ENCODE peak calls at places on chromosomes 12 and 14, in six cellular contexts. J, O, Y, V, Q and L are unnamed samples.

GRCh38 chr12:124422570-124423523 is 128.0 kb downstream of the RFLNA start:
- DNase-seq in V (peak; percentile 94), Q (peak; percentile 86), Y (peak; percentile 86), O (peak; percentile 92), J (peak; percentile 97), L (peak; percentile 83)

GRCh38 chr12:47035459-47035858 is 44.0 kb upstream of the PCED1B start:
- DNase-seq in Q (peak; percentile 17), J (no peak), Y (no peak), O (no peak), V (no peak), L (no peak)

GRCh38 chr14:103801459-103801858 is 45.9 kb downstream of the PPP1R13B start:
- DNase-seq in V (peak; percentile 93), Y (no peak), J (peak; percentile 60), Q (peak; percentile 76), O (no peak), L (peak; percentile 83)

GRCh38 chr12:130500835-130501330 is 163.2 kb downstream of the PIWIL1 start:
- DNase-seq in J (no peak), V (no peak), Y (no peak), Q (no peak), O (no peak), L (no peak)

GRCh38 chr12:107634530-107634929 is 51.1 kb upstream of the PWP1 start:
- DNase-seq in O (no peak), J (no peak), Q (no peak), Y (no peak), V (no peak), L (no peak)

GRCh38 chr14:20657216-20658211 is 16.0 kb upstream of the OR6S1 start:
- DNase-seq in V (peak; percentile 53), Q (no peak), Y (no peak), O (no peak), J (no peak), L (peak; percentile 34)

GRCh38 chr14:65095633-65096205 is 6.6 kb downstream of the MAX start:
- DNase-seq in J (peak; percentile 84), Y (peak; percentile 84), O (peak; percentile 56), Q (peak; percentile 54), V (peak; percentile 78), L (peak; percentile 53)

GRCh38 chr12:55797068-55797467 is 20.5 kb downstream of the SARNP start:
- DNase-seq in Q (no peak), V (peak; percentile 63), O (no peak), Y (no peak), J (peak; percentile 73), L (peak; percentile 17)

GRCh38 chr14:103207404-103208072 is 84.3 kb downstream of the TNFAIP2 start:
- DNase-seq in Q (no peak), V (no peak), Y (peak; percentile 39), O (no peak), J (peak; percentile 8), L (no peak)

GRCh38 chr14:75361751-75362433 is 65.9 kb upstream of the JDP2 start:
- DNase-seq in J (peak; percentile 6), Q (no peak), V (no peak), O (no peak), Y (peak; percentile 56), L (no peak)

GRCh38 chr12:131355688-131356245 is 355.1 kb upstream of the SFSWAP start:
- DNase-seq in Q (no peak), Y (no peak), V (no peak), J (no peak), O (no peak), L (no peak)

GRCh38 chr14:88729159-88729558 is 63.6 kb downstream of the EML5 start:
- DNase-seq in Y (no peak), J (no peak), V (no peak), Q (no peak), O (no peak), L (peak; percentile 12)

GRCh38 chr12:18074001-18074400 is 16.0 kb downstream of the RERGL start:
- DNase-seq in J (no peak), Y (no peak), Q (no peak), V (no peak), O (no peak), L (no peak)

GRCh38 chr14:86022031-86022629 is 492.2 kb downstream of the FLRT2 start:
- DNase-seq in Q (no peak), J (peak; percentile 28), O (no peak), Y (no peak), V (peak; percentile 70), L (peak; percentile 16)

GRCh38 chr12:32477714-32478113 is 78.4 kb downstream of the FGD4 start:
- DNase-seq in Y (no peak), O (no peak), Q (no peak), V (no peak), J (no peak), L (no peak)

GRCh38 chr14:71261206-71261605 is 353.9 kb downstream of the PCNX1 start:
- DNase-seq in Q (no peak), O (no peak), Y (no peak), V (no peak), J (peak; percentile 87), L (peak; percentile 32)

GRCh38 chr12:15601210-15601800 is 187.9 kb downstream of the EPS8 start:
- DNase-seq in Y (no peak), Q (peak; percentile 21), O (no peak), J (peak; percentile 82), V (peak; percentile 99), L (peak; percentile 65)

GRCh38 chr14:54564799-54565235 is 2.1 kb upstream of the SAMD4A start:
- DNase-seq in V (peak; percentile 80), J (peak; percentile 78), Y (no peak), O (no peak), Q (no peak), L (peak; percentile 74)

GRCh38 chr12:27303139-27304111 is 29.2 kb upstream of the BMAL2 start:
- DNase-seq in V (no peak), Y (no peak), J (no peak), Q (no peak), O (no peak), L (no peak)

GRCh38 chr14:52695481-52696091 is at the start of gene ERO1A:
- DNase-seq in J (peak; percentile 87), Q (peak; percentile 52), O (peak; percentile 89), V (peak; percentile 84), Y (peak; percentile 81), L (peak; percentile 75)

GRCh38 chr12:109775172-109775881 is 57.9 kb downstream of the TRPV4 start:
- DNase-seq in Y (peak; percentile 60), O (peak; percentile 82), Q (no peak), J (peak; percentile 73), V (peak; percentile 61), L (peak; percentile 55)

GRCh38 chr14:92737206-92737605 is 11.2 kb downstream of the LGMN start:
- DNase-seq in J (no peak), V (no peak), Q (no peak), O (no peak), Y (no peak), L (no peak)

GRCh38 chr14:72515779-72516770 is 377.8 kb downstream of the DPF3 start:
- DNase-seq in J (peak; percentile 70), Q (no peak), V (peak; percentile 19), O (no peak), Y (no peak), L (peak; percentile 45)

GRCh38 chr14:62030387-62030786 is 268.2 kb downstream of the SNAPC1 start:
- DNase-seq in V (no peak), Q (no peak), Y (no peak), O (no peak), J (no peak), L (no peak)

GRCh38 chr12:59040651-59041050 is 120.3 kb upstream of the LRIG3 start:
- DNase-seq in Q (peak; percentile 60), O (no peak), Y (no peak), J (peak; percentile 75), V (peak; percentile 90), L (peak; percentile 68)

GRCh38 chr14:73526036-73526984 is 10.6 kb upstream of the ACOT1 start:
- DNase-seq in J (no peak), V (peak; percentile 49), O (no peak), Y (no peak), Q (no peak), L (peak; percentile 54)

GRCh38 chr12:91562476-91562875 is 379.9 kb upstream of the DCN start:
- DNase-seq in V (peak; percentile 29), J (no peak), Y (no peak), Q (no peak), O (no peak), L (no peak)

GRCh38 chr14:76867536-76868452 is 41.6 kb downstream of the LRRC74A start:
- DNase-seq in Y (no peak), O (peak; percentile 17), Q (no peak), J (no peak), V (no peak), L (no peak)
- TF ChIP-seq CTCF in Y (no peak), O (no peak), Q (no peak), J (no peak), V (no peak), L (no peak)

GRCh38 chr14:95147597-95147996 is 9.7 kb downstream of the DICER1 start:
- DNase-seq in Q (no peak), V (no peak), J (no peak), Y (no peak), O (no peak), L (no peak)
- TF ChIP-seq CTCF in Q (no peak), V (no peak), J (no peak), Y (no peak), O (no peak), L (no peak)

GRCh38 chr12:94198872-94199271 is 50.5 kb downstream of the PLXNC1 start:
- DNase-seq in O (no peak), Q (no peak), Y (no peak), V (no peak), J (no peak), L (no peak)
- TF ChIP-seq CTCF in O (no peak), Q (no peak), Y (no peak), V (no peak), J (no peak), L (no peak)

DNA sequence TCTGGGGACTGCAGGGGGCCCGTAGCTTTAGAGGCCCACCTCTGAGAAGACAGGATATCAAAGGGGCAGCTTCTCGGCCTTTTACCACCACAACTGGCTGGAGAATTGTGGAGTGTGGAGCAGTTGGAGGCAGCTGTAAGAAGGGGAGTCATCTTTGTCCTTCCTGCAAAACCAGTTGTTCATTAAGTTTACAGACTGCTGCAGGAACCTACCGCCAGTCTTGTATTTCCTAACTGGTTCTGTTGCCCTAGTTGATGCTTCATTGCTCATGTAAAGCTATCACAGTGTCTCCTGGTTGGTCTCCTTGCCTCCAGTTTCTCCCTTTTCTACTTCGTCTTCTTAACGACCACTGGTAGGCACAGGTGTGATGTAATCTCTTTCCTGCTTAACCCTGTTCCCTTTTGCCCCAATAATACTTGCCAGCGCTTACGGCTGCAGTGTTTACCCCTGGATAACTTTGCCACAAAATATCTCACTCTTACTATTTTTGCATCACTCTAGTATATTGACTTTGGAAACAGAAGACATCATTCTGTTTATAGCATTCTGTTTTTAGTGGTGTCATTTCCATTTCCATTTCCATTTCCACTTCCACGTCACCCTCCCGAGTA is 11.9 kb downstream of the ESPL1 start:
- DNase-seq in Q (no peak), J (no peak), O (no peak), V (no peak), Y (no peak), L (no peak)
- TF ChIP-seq CTCF in Q (no peak), J (no peak), O (no peak), V (no peak), Y (no peak), L (no peak)

GRCh38 chr14:25381498-25381897 is 331.6 kb upstream of the STXBP6 start:
- DNase-seq in O (no peak), V (peak; percentile 48), Q (no peak), J (peak; percentile 3), Y (no peak), L (no peak)
- TF ChIP-seq CTCF in O (no peak), V (peak; percentile 44), Q (peak; percentile 12), J (peak; percentile 25), Y (no peak), L (no peak)

GRCh38 chr14:91281346-91281745 is 36.8 kb upstream of the GPR68 start:
- DNase-seq in O (no peak), V (peak; percentile 40), Y (no peak), J (no peak), Q (no peak), L (peak; percentile 68)
- TF ChIP-seq CTCF in O (no peak), V (no peak), Y (no peak), J (no peak), Q (no peak), L (no peak)